ENCODE peak calls at places on chromosome 2, in nine cellular contexts. One of them, this sample, is unnamed.

GRCh38 chr2:20438334-20439192 is 8.3 kb upstream of the RHOB start:
- DNase-seq in lower lobe of right lung: no peak
- DNase-seq in endothelial cell: no peak
- DNase-seq in GM20000: no peak
- DNase-seq in NCI-H748 treated with DMSO at 0.1 percent for 48 hours: peak
- DNase-seq in NCI-H1092: no peak
- DNase-seq in pancreas: no peak
- DNase-seq in stimulated activated CD4-positive, alpha-beta T cell treated with anti-CD3 and anti-CD28 coated beads, Interleukin-1b, Interleukin-23, amount 100 ng/mL, for 24 hours: no peak
- DNase-seq in NCI-H146: peak
- DNase-seq in this sample: no peak

GRCh38 chr2:88199912-88200682 is 30.0 kb downstream of the THNSL2 start:
- DNase-seq in NCI-H146: peak
- DNase-seq in NCI-H748 treated with DMSO at 0.1 percent for 48 hours: no peak
- DNase-seq in pancreas: no peak
- DNase-seq in endothelial cell: peak
- DNase-seq in GM20000: peak
- DNase-seq in stimulated activated CD4-positive, alpha-beta T cell treated with anti-CD3 and anti-CD28 coated beads, Interleukin-1b, Interleukin-23, amount 100 ng/mL, for 24 hours: no peak
- DNase-seq in NCI-H1092: no peak
- DNase-seq in lower lobe of right lung: peak
- DNase-seq in this sample: no peak

GRCh38 chr2:222912117-222912516 is 51.3 kb downstream of the ACSL3 start:
- DNase-seq in lower lobe of right lung: no peak
- DNase-seq in GM20000: peak
- DNase-seq in pancreas: no peak
- DNase-seq in NCI-H748 treated with DMSO at 0.1 percent for 48 hours: no peak
- DNase-seq in endothelial cell: no peak
- DNase-seq in NCI-H146: no peak
- DNase-seq in stimulated activated CD4-positive, alpha-beta T cell treated with anti-CD3 and anti-CD28 coated beads, Interleukin-1b, Interleukin-23, amount 100 ng/mL, for 24 hours: no peak
- DNase-seq in NCI-H1092: no peak
- DNase-seq in this sample: peak

GRCh38 chr2:2758793-2759367 is 427.8 kb upstream of the MYT1L start:
- DNase-seq in endothelial cell: no peak
- DNase-seq in lower lobe of right lung: no peak
- DNase-seq in stimulated activated CD4-positive, alpha-beta T cell treated with anti-CD3 and anti-CD28 coated beads, Interleukin-1b, Interleukin-23, amount 100 ng/mL, for 24 hours: no peak
- DNase-seq in pancreas: no peak
- DNase-seq in NCI-H1092: no peak
- DNase-seq in NCI-H748 treated with DMSO at 0.1 percent for 48 hours: no peak
- DNase-seq in GM20000: no peak
- DNase-seq in NCI-H146: peak
- DNase-seq in this sample: no peak

GRCh38 chr2:41434991-41435390 is 612.8 kb upstream of the PKDCC start:
- DNase-seq in NCI-H1092: no peak
- DNase-seq in NCI-H146: no peak
- DNase-seq in GM20000: no peak
- DNase-seq in stimulated activated CD4-positive, alpha-beta T cell treated with anti-CD3 and anti-CD28 coated beads, Interleukin-1b, Interleukin-23, amount 100 ng/mL, for 24 hours: no peak
- DNase-seq in lower lobe of right lung: no peak
- DNase-seq in NCI-H748 treated with DMSO at 0.1 percent for 48 hours: no peak
- DNase-seq in pancreas: no peak
- DNase-seq in endothelial cell: no peak
- DNase-seq in this sample: no peak

GRCh38 chr2:609520-610280 is 67.5 kb downstream of the TMEM18 start:
- DNase-seq in NCI-H748 treated with DMSO at 0.1 percent for 48 hours: no peak
- DNase-seq in lower lobe of right lung: no peak
- DNase-seq in NCI-H1092: no peak
- DNase-seq in NCI-H146: no peak
- DNase-seq in endothelial cell: no peak
- DNase-seq in stimulated activated CD4-positive, alpha-beta T cell treated with anti-CD3 and anti-CD28 coated beads, Interleukin-1b, Interleukin-23, amount 100 ng/mL, for 24 hours: no peak
- DNase-seq in pancreas: no peak
- DNase-seq in GM20000: no peak
- DNase-seq in this sample: no peak

GRCh38 chr2:168758970-168759820 is 43.2 kb upstream of the NOSTRIN start:
- DNase-seq in NCI-H146: peak
- DNase-seq in stimulated activated CD4-positive, alpha-beta T cell treated with anti-CD3 and anti-CD28 coated beads, Interleukin-1b, Interleukin-23, amount 100 ng/mL, for 24 hours: no peak
- DNase-seq in endothelial cell: no peak
- DNase-seq in pancreas: no peak
- DNase-seq in NCI-H1092: peak
- DNase-seq in GM20000: peak
- DNase-seq in NCI-H748 treated with DMSO at 0.1 percent for 48 hours: peak
- DNase-seq in lower lobe of right lung: no peak
- DNase-seq in this sample: peak

GRCh38 chr2:28234807-28235206 is 157.9 kb upstream of the FOSL2 start:
- DNase-seq in endothelial cell: no peak
- DNase-seq in NCI-H748 treated with DMSO at 0.1 percent for 48 hours: no peak
- DNase-seq in lower lobe of right lung: no peak
- DNase-seq in GM20000: no peak
- DNase-seq in NCI-H1092: no peak
- DNase-seq in NCI-H146: no peak
- DNase-seq in pancreas: no peak
- DNase-seq in stimulated activated CD4-positive, alpha-beta T cell treated with anti-CD3 and anti-CD28 coated beads, Interleukin-1b, Interleukin-23, amount 100 ng/mL, for 24 hours: no peak
- DNase-seq in this sample: no peak

GRCh38 chr2:174053285-174053684 is 88.1 kb upstream of the SP3 start:
- DNase-seq in GM20000: no peak
- DNase-seq in endothelial cell: no peak
- DNase-seq in pancreas: no peak
- DNase-seq in lower lobe of right lung: no peak
- DNase-seq in stimulated activated CD4-positive, alpha-beta T cell treated with anti-CD3 and anti-CD28 coated beads, Interleukin-1b, Interleukin-23, amount 100 ng/mL, for 24 hours: no peak
- DNase-seq in NCI-H1092: no peak
- DNase-seq in NCI-H748 treated with DMSO at 0.1 percent for 48 hours: no peak
- DNase-seq in NCI-H146: no peak
- DNase-seq in this sample: no peak

GRCh38 chr2:128358941-128359731 is 40.5 kb upstream of the HS6ST1 start:
- DNase-seq in NCI-H1092: no peak
- DNase-seq in NCI-H146: no peak
- DNase-seq in GM20000: no peak
- DNase-seq in endothelial cell: no peak
- DNase-seq in stimulated activated CD4-positive, alpha-beta T cell treated with anti-CD3 and anti-CD28 coated beads, Interleukin-1b, Interleukin-23, amount 100 ng/mL, for 24 hours: no peak
- DNase-seq in NCI-H748 treated with DMSO at 0.1 percent for 48 hours: no peak
- DNase-seq in pancreas: peak
- DNase-seq in lower lobe of right lung: no peak
- DNase-seq in this sample: no peak

This sample was measured in OCI-LY7.